ENCODE peak calls at places on chromosomes 4 and X, in four cellular contexts. O is stomach, R is SK-N-SH, E is upper lobe of left lung. H is an unnamed sample.

GRCh38 chr4:182549386-182549785 is 306.2 kb downstream of the TENM3 start:
- DNase-seq in O (no peak), R (no peak), E (no peak), H (no peak)

GRCh38 chrX:51459125-51459524 is 37.3 kb downstream of the NUDT11 start:
- DNase-seq in O (no peak), R (no peak), E (no peak), H (no peak)

GRCh38 chr4:74632634-74633033 is 161.7 kb downstream of the BTC start:
- DNase-seq in O (peak), R (no peak), E (peak), H (no peak)

GRCh38 chrX:71621644-71622346 is 3.5 kb upstream of the CXCR3 start:
- DNase-seq in O (no peak), R (no peak), E (no peak), H (no peak)

GRCh38 chr4:69490271-69490670 is 5.4 kb downstream of the UGT2B4 start:
- DNase-seq in O (no peak), R (no peak), E (no peak), H (no peak)

GRCh38 chrX:101415180-101416130 is 7.4 kb downstream of the HNRNPH2 start:
- DNase-seq in O (no peak), R (peak), E (no peak), H (no peak)

GRCh38 chr4:71093745-71094144 is 100.3 kb downstream of the DCK start:
- DNase-seq in O (no peak), R (no peak), E (no peak), H (no peak)

GRCh38 chrX:54964766-54965511 is 29.0 kb downstream of the PFKFB1 start:
- DNase-seq in O (no peak), R (no peak), E (no peak), H (no peak)

GRCh38 chr4:62912531-62912930 is 1496.7 kb downstream of the TECRL start:
- DNase-seq in O (no peak), R (no peak), E (no peak), H (no peak)

DNA sequence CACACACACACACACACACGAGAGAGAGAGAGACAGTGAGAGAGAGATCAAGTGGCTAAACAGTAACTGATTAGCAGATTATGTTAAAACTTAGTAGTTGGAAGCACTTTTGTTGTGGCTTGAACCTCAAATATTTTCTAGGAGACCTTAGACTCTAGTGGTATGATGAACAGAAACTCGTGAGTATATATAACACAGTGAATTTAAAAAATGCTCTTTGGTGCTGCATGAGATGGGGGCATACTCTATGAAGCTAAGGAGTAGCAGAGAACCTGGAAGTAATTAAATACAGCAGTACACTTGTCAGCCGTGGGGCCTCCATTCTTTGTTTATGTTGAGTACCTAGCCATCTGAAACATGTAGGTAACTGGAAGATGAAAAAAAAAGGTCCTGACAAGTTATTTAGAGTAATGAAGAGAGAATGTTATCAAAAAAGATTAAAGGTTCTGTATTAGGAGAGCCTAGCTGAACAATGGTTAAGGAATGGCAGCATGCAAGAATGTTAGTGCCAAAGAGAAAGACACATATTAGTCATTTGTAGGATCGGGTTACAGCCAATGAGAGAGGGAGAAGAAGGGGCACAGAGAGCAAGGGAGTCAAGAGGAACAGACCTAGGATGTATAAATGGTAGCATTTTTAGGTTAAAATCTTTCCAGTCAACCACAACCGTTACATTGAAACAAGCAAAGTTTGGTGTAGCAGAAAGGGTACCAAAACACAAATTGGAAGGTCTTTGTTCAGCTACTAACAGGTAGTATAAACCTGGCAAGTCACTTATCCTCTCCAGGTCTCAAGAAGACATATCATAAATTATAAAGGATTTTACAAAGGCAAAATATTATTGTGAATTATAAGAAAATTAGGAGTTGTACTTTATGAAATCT is 316.7 kb upstream of the DIPK2B start:
- DNase-seq in O (no peak), R (no peak), E (no peak), H (no peak)
- TF ChIP-seq EP300 in O (no peak), R (no peak), E (no peak), H (no peak)

GRCh38 chr4:48129307-48130014 is 4.6 kb downstream of the TXK start:
- DNase-seq in O (no peak), R (no peak), E (no peak), H (no peak)

GRCh38 chr4:48127231-48127881 is 6.7 kb downstream of the TXK start:
- DNase-seq in O (no peak), R (no peak), E (no peak), H (no peak)

GRCh38 chr4:48127882-48128394 is 6.1 kb downstream of the TXK start:
- DNase-seq in O (peak), R (peak), E (peak), H (no peak)

GRCh38 chr4:48131736-48132135 is 2.3 kb downstream of the TXK start:
- DNase-seq in O (no peak), R (no peak), E (no peak), H (no peak)

DNA sequence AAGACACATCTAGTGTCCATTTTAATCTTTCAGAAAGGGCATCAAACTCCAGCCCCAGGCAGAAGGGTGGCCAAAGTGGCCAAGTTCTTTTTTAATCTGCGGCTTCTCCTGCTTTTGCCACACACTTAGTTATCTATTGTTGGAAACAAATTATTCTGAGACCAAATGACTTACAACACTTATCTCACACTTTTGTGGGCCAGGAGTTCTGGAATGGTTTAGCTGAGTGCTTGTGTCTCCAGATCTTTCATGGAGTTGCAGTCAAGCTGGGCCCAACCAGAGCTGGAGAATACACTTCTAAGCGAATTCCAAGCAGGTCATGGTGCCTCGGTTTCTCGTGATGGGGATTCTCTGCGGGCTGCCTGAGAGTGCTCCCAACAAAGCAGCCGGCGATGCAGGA is 4.0 kb downstream of the TXK start:
- DNase-seq in O (no peak), R (no peak), E (no peak), H (no peak)
- TF ChIP-seq POLR2AphosphoS5 in O (no peak), R (no peak), E (no peak), H (no peak)

GRCh38 chr4:98283219-98284199 is 22.3 kb downstream of the RAP1GDS1 start:
- DNase-seq in O (no peak), R (no peak), E (no peak), H (no peak)
- H3K27ac ChIP-seq in O (no peak), R (no peak), E (no peak), H (no peak)

GRCh38 chr4:101192244-101192643 is 155.1 kb downstream of the PPP3CA start:
- DNase-seq in O (no peak), R (no peak), E (no peak), H (no peak)

GRCh38 chr4:101187837-101188236 is 159.5 kb downstream of the PPP3CA start:
- DNase-seq in O (no peak), R (no peak), E (no peak), H (no peak)

GRCh38 chr4:101188906-101189305 is 158.4 kb downstream of the PPP3CA start:
- DNase-seq in O (no peak), R (no peak), E (no peak), H (no peak)

GRCh38 chr4:101186558-101187184 is 160.7 kb downstream of the PPP3CA start:
- DNase-seq in O (no peak), R (no peak), E (no peak), H (no peak)

GRCh38 chr4:101191302-101192098 is 155.8 kb downstream of the PPP3CA start:
- DNase-seq in O (peak), R (peak), E (peak), H (peak)
- TF ChIP-seq EP300 in O (peak), R (peak), E (peak), H (peak)

GRCh38 chr4:67685532-67685859 is 15.5 kb downstream of the UBA6 start:
- DNase-seq in O (no peak), R (no peak), E (no peak), H (no peak)
- TF ChIP-seq POLR2AphosphoS5 in O (no peak), R (no peak), E (no peak), H (no peak)

GRCh38 chrX:153828723-153829548 is 1.4 kb downstream of the PDZD4 start:
- DNase-seq in O (no peak), R (peak), E (no peak), H (peak)
- H3K27ac ChIP-seq in O (no peak), R (no peak), E (no peak), H (peak)

GRCh38 chr4:5371415-5372190 is 320.3 kb downstream of the STK32B start:
- DNase-seq in O (no peak), R (no peak), E (no peak), H (no peak)
- TF ChIP-seq EP300 in O (no peak), R (no peak), E (no peak), H (no peak)

GRCh38 chrX:121310820-121311219 is 263.4 kb downstream of the GLUD2 start:
- DNase-seq in O (no peak), R (no peak), E (no peak), H (no peak)
- TF ChIP-seq POLR2AphosphoS5 in O (no peak), R (no peak), E (no peak), H (no peak)

DNA sequence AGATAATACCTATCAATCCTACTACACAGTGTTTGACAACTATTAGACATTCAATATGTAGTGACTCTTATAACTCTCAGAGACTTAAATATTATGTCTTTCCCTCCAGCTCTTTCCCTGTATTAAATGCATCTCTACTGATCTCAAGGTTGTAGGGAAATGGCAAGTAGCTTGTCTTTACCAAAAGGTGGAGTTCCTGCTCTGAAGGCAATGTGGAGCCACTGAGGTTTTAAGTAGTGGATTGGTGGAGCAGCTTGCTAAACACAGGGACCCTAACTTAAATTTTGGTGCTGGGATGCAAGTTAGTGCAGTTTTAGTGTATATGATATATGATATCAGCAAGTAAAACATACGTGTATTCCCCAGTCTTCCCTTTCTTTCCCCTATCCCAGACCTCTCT is 13.1 kb downstream of the FNIP2 start:
- DNase-seq in O (no peak), R (no peak), E (no peak), H (no peak)
- H3K27ac ChIP-seq in O (peak), R (peak), E (peak), H (no peak)